ENCODE peak calls at places on chromosomes 2 and 18, in eight cellular contexts. T is ELR; U is activated effector memory CD4-positive, alpha-beta T cell treated with anti-CD3 and anti-CD28 coated beads, Interleukin-2, amount 50 U/mL, for 16 hours; O is EH; G is T-cell; D is omental fat pad; K is hepatic stellate cell; C is activated CD8-positive, alpha-beta memory T cell treated with anti-CD3 and anti-CD28 coated beads, Interleukin-2, amount 10 ng/mL, durations not matched to agents 7 days and 5 days. M is an unnamed sample.

GRCh38 chr2:134347756-134348155 is 93.9 kb downstream of the MGAT5 start:
- DNase-seq in T (no peak), U (no peak), O (peak), G (no peak), D (no peak), K (no peak), C (no peak), M (no peak)

GRCh38 chr18:13500227-13500865 is 226.0 kb downstream of the FAM210A start:
- DNase-seq in T (no peak), U (no peak), O (peak), G (no peak), D (no peak), K (no peak), C (peak), M (peak)

GRCh38 chr2:167331636-167332232 is 443.5 kb downstream of the XIRP2 start:
- DNase-seq in T (peak), U (no peak), O (no peak), G (no peak), D (no peak), K (no peak), C (no peak), M (no peak)

GRCh38 chr2:36287363-36288275 is 68.0 kb upstream of the CRIM1 start:
- DNase-seq in T (peak), U (no peak), O (peak), G (no peak), D (no peak), K (no peak), C (no peak), M (peak)

GRCh38 chr18:69490813-69491212 is 90.1 kb downstream of the DOK6 start:
- DNase-seq in T (peak), U (no peak), O (peak), G (no peak), D (no peak), K (peak), C (no peak), M (peak)

GRCh38 chr2:127106457-127106997 is 427 bp downstream of the BIN1 start:
- DNase-seq in T (peak), U (no peak), O (no peak), G (peak), D (peak), K (peak), C (no peak), M (no peak)

GRCh38 chr2:159179696-159180095 is 106.8 kb downstream of the WDSUB1 start:
- DNase-seq in T (no peak), U (no peak), O (no peak), G (no peak), D (no peak), K (no peak), C (no peak), M (no peak)

GRCh38 chr2:23651187-23651983 is 266.4 kb downstream of the KLHL29 start:
- DNase-seq in T (peak), U (no peak), O (peak), G (no peak), D (no peak), K (peak), C (no peak), M (peak)

GRCh38 chr2:149166958-149167810 is 128.7 kb downstream of the LYPD6B start:
- DNase-seq in T (peak), U (peak), O (no peak), G (peak), D (no peak), K (no peak), C (peak), M (no peak)

GRCh38 chr2:232833830-232834229 is 36.2 kb upstream of the SNORC start:
- DNase-seq in T (no peak), U (no peak), O (no peak), G (no peak), D (no peak), K (no peak), C (no peak), M (no peak)

GRCh38 chr18:70030728-70031127 is 83.1 kb upstream of the CD226 start:
- DNase-seq in T (no peak), U (no peak), O (no peak), G (no peak), D (no peak), K (no peak), C (no peak), M (no peak)

GRCh38 chr2:99998981-99999380 is 143.4 kb downstream of the AFF3 start:
- DNase-seq in T (no peak), U (no peak), O (no peak), G (no peak), D (no peak), K (no peak), C (no peak), M (no peak)

GRCh38 chr2:32249731-32250236 is 14.9 kb downstream of the NLRC4 start:
- DNase-seq in T (no peak), U (no peak), O (peak), G (no peak), D (no peak), K (no peak), C (no peak), M (no peak)

GRCh38 chr2:69554981-69555380 is 88.6 kb downstream of the AAK1 start:
- DNase-seq in T (no peak), U (no peak), O (peak), G (no peak), D (no peak), K (no peak), C (no peak), M (peak)

GRCh38 chr2:79259296-79259695 is 99.7 kb upstream of the REG3A start:
- DNase-seq in T (no peak), U (no peak), O (no peak), G (no peak), D (no peak), K (no peak), C (no peak), M (no peak)